ENCODE peak calls at places on chromosomes 2 and 18, in six cellular contexts. V is GM03348; T is activated CD4-positive, alpha-beta T cell treated with anti-CD3 and anti-CD28 coated beads, Interleukin-2, amount 50 U/mL, for 24 hours; N is AG04449; C is progenitor cell of endocrine pancreas; B is renal cortical epithelial cell. W is an unnamed sample.

GRCh38 chr2:142907653-142908052 is 30.2 kb downstream of the KYNU start:
- DNase-seq in V (no peak), T (no peak), N (no peak), C (no peak), B (no peak), W (no peak)

GRCh38 chr2:226605642-226606041 is 194.0 kb downstream of the IRS1 start:
- DNase-seq in V (no peak), T (no peak), N (no peak), C (no peak), B (no peak), W (no peak)

GRCh38 chr2:173374634-173375033 is 20.0 kb downstream of the CDCA7 start:
- DNase-seq in V (no peak), T (no peak), N (no peak), C (no peak), B (no peak), W (no peak)

GRCh38 chr2:175004730-175004979 is 526 bp downstream of the CHN1 start:
- DNase-seq in V (peak), T (no peak), N (no peak), C (no peak), B (no peak), W (no peak)

GRCh38 chr2:203209538-203209937 is 29.3 kb upstream of the CYP20A1 start:
- DNase-seq in V (no peak), T (no peak), N (no peak), C (no peak), B (no peak), W (no peak)

GRCh38 chr2:17827306-17827705 is 11.0 kb downstream of the MSGN1 start:
- DNase-seq in V (no peak), T (no peak), N (no peak), C (no peak), B (peak), W (peak)

GRCh38 chr2:215635071-215635787 is 199.4 kb upstream of the FN1 start:
- DNase-seq in V (no peak), T (no peak), N (no peak), C (no peak), B (no peak), W (no peak)

GRCh38 chr2:86778957-86779356 is 11.8 kb downstream of the CD8A start:
- DNase-seq in V (no peak), T (no peak), N (no peak), C (no peak), B (no peak), W (no peak)

GRCh38 chr2:137764638-137765037 is 199.6 kb upstream of the HNMT start:
- DNase-seq in V (no peak), T (no peak), N (no peak), C (no peak), B (no peak), W (no peak)

GRCh38 chr18:60676807-60677206 is 304.2 kb upstream of the MC4R start:
- DNase-seq in V (no peak), T (no peak), N (no peak), C (no peak), B (no peak), W (no peak)

GRCh38 chr2:240597419-240598181 is 11.1 kb downstream of the CAPN10 start:
- DNase-seq in V (no peak), T (no peak), N (no peak), C (no peak), B (no peak), W (no peak)

GRCh38 chr2:28394331-28394877 is 1.7 kb downstream of the FOSL2 start:
- DNase-seq in V (peak), T (no peak), N (no peak), C (no peak), B (peak), W (no peak)

GRCh38 chr2:127526940-127527804 is 883 bp upstream of the IWS1 start:
- DNase-seq in V (no peak), T (peak), N (no peak), C (no peak), B (peak), W (no peak)

GRCh38 chr18:79401494-79402208 is 5.9 kb downstream of the NFATC1 start:
- DNase-seq in V (no peak), T (no peak), N (no peak), C (no peak), B (no peak), W (no peak)

GRCh38 chr2:137644689-137645088 is 319.6 kb upstream of the HNMT start:
- DNase-seq in V (no peak), T (no peak), N (no peak), C (no peak), B (no peak), W (no peak)

GRCh38 chr2:44743473-44743872 is 198.0 kb upstream of the SIX3 start:
- DNase-seq in V (no peak), T (no peak), N (no peak), C (no peak), B (no peak), W (no peak)

GRCh38 chr2:224938670-224939309 is 103.5 kb downstream of the DOCK10 start:
- DNase-seq in V (no peak), T (no peak), N (no peak), C (no peak), B (peak), W (no peak)

GRCh38 chr2:207045531-207045930 is 106.2 kb downstream of the CPO start:
- DNase-seq in V (no peak), T (no peak), N (no peak), C (no peak), B (no peak), W (no peak)

GRCh38 chr2:120517790-120518469 is 172.0 kb downstream of the INHBB start:
- DNase-seq in V (no peak), T (no peak), N (no peak), C (no peak), B (no peak), W (no peak)

W was measured in epithelial cell of proximal tubule.